ENCODE peak calls at places on chromosome 12, in four cellular contexts. A is K562, C is MCF 10A, G is IMR-90. Y is an unnamed sample.

GRCh38 chr12:107774349-107775029 is at the start of gene ASCL4:
- DNase-seq in G (no peak), A (no peak), C (peak; percentile 2), Y (no peak)

GRCh38 chr12:64701283-64701682 is 57.9 kb downstream of the GNS start:
- DNase-seq in A (no peak), G (no peak), C (no peak), Y (no peak)

GRCh38 chr12:114799574-114800487 is 115.9 kb upstream of the TBX3 start:
- DNase-seq in C (no peak), A (no peak), G (peak; percentile 41), Y (no peak)

GRCh38 chr12:22740656-22741350 is 115.8 kb downstream of the ETNK1 start:
- DNase-seq in A (no peak), C (no peak), G (no peak), Y (no peak)

GRCh38 chr12:32671930-32672785 is 6.9 kb upstream of the DNM1L start:
- DNase-seq in C (peak; percentile 70), A (peak; percentile 43), G (peak; percentile 83), Y (peak; percentile 81)

GRCh38 chr12:21665816-21666215 is 8.2 kb upstream of the LDHB start:
- DNase-seq in A (no peak), C (no peak), G (no peak), Y (no peak)

GRCh38 chr12:28015165-28015564 is 42.6 kb upstream of the PTHLH start:
- DNase-seq in C (no peak), G (no peak), A (no peak), Y (no peak)

GRCh38 chr12:64780220-64780530 is 21.0 kb upstream of the GNS start:
- DNase-seq in A (no peak), C (no peak), G (no peak), Y (no peak)

GRCh38 chr12:53224268-53224896 is 7.6 kb downstream of the RARG start:
- DNase-seq in A (peak; percentile 75), G (no peak), C (peak; percentile 60), Y (no peak)

GRCh38 chr12:10554228-10554970 is 48.7 kb downstream of the EIF2S3B start:
- DNase-seq in A (no peak), C (no peak), G (no peak), Y (no peak)

GRCh38 chr12:94429191-94429590 is 30.5 kb downstream of the CEP83 start:
- DNase-seq in G (no peak), A (no peak), C (no peak), Y (no peak)

GRCh38 chr12:131372706-131373195 is 338.1 kb upstream of the SFSWAP start:
- DNase-seq in C (no peak), A (no peak), G (no peak), Y (no peak)

GRCh38 chr12:31524791-31525495 is 66.0 kb downstream of the DENND5B start:
- DNase-seq in G (peak; percentile 79), C (peak; percentile 80), A (no peak), Y (no peak)

GRCh38 chr12:539540-540310 is 80.0 kb downstream of the B4GALNT3 start:
- DNase-seq in G (no peak), A (no peak), C (no peak), Y (no peak)

GRCh38 chr12:121364657-121365265 is 12.6 kb upstream of the ANAPC5 start:
- DNase-seq in A (no peak), C (peak; percentile 63), G (peak; percentile 8), Y (no peak)

GRCh38 chr12:13940466-13940865 is 40.9 kb downstream of the GRIN2B start:
- DNase-seq in G (no peak), C (no peak), A (no peak), Y (no peak)

GRCh38 chr12:644818-645552 is 18.3 kb downstream of the NINJ2 start:
- DNase-seq in C (no peak), A (no peak), G (no peak), Y (no peak)

DNA sequence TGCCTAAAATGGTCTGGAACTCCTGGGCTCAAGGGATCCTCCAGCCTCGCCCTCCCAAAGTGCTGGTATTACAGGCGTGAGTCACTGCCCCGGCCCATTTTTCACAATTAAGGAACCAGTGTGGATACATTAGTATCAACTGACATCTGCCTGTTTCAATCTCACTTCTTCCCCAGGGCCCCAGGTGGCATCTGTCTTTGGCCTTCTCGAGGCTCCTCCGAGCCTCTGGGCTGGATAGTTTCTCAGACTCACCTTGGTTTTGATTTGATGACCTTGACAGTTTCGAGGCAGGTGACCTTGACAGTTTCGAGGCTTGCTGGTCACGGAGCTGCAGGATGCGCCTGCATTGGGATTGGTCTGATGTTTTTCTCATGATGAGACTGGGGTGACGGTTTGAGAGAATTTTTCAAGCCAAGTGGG is 41.0 kb upstream of the NCOR2 start:
- DNase-seq in C (peak; percentile 71), A (no peak), G (no peak), Y (no peak)
- TF ChIP-seq CTCF in C (no peak), A (no peak), G (no peak), Y (no peak)

GRCh38 chr12:103772367-103773108 is 68.5 kb downstream of the NT5DC3 start:
- DNase-seq in G (no peak), C (no peak), A (no peak), Y (no peak)
- TF ChIP-seq CTCF in G (no peak), C (no peak), A (no peak), Y (no peak)

GRCh38 chr12:59087077-59087673 is 166.9 kb upstream of the LRIG3 start:
- DNase-seq in A (no peak), C (peak; percentile 37), G (peak; percentile 39), Y (no peak)

GRCh38 chr12:59086124-59086523 is 165.8 kb upstream of the LRIG3 start:
- DNase-seq in C (no peak), A (no peak), G (no peak), Y (no peak)

GRCh38 chr12:59085680-59086079 is 165.4 kb upstream of the LRIG3 start:
- DNase-seq in G (no peak), C (no peak), A (no peak), Y (no peak)

GRCh38 chr12:59087691-59088090 is 167.4 kb upstream of the LRIG3 start:
- DNase-seq in C (no peak), G (no peak), A (no peak), Y (no peak)

GRCh38 chr12:59084758-59085383 is 164.6 kb upstream of the LRIG3 start:
- DNase-seq in A (no peak), G (peak; percentile 65), C (no peak), Y (peak; percentile 42)
- TF ChIP-seq CTCF in A (no peak), G (no peak), C (no peak), Y (peak; percentile 19)

GRCh38 chr12:119322324-119322723 is 12.2 kb upstream of the CCDC60 start:
- DNase-seq in G (no peak), A (no peak), C (no peak), Y (no peak)

GRCh38 chr12:119326341-119326740 is 8.2 kb upstream of the CCDC60 start:
- DNase-seq in C (no peak), A (no peak), G (no peak), Y (no peak)

DNA sequence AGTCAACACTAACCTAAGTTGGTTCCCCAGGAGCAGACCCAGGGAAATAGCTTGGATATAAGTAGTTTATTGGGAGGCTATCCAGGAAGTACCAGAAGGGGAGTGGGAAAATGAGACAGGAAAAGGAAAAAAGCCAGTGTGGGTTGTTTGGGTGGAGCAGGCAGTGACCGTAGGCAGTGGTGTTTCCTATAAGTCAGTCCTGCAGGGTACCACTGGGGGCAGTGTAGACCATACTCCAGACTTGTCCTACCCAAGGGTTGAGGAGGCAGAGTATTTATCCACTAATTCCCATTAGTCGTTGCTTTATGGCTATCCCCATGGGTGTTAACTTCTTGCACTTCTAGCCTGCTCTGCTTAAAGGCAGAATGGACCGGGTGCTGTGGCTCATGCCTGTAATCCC is 6.4 kb upstream of the CCDC60 start:
- DNase-seq in C (no peak), A (peak; percentile 44), G (no peak), Y (no peak)
- TF ChIP-seq CTCF in C (no peak), A (peak; percentile 73), G (no peak), Y (no peak)

GRCh38 chr12:116955382-116956021 is 44.8 kb downstream of the FBXW8 start:
- DNase-seq in A (peak; percentile 13), G (peak; percentile 26), C (peak; percentile 71), Y (no peak)
- TF ChIP-seq CTCF in A (peak; percentile 52), G (no peak), C (peak; percentile 24), Y (no peak)

GRCh38 chr12:5189173-5189572 is 145.5 kb downstream of the KCNA5 start:
- DNase-seq in A (no peak), G (no peak), C (no peak), Y (no peak)
- TF ChIP-seq CTCF in A (no peak), G (no peak), C (no peak), Y (no peak)